ENCODE peak calls at places on chromosomes 13 and 19, in four cellular contexts. One of them, this sample, is unnamed.

GRCh38 chr19:12782424-12783225 is 7.3 kb upstream of the HOOK2 start:
- DNase-seq in body of pancreas: peak; percentile 76
- DNase-seq in prostate gland: peak; percentile 67
- DNase-seq in right lobe of liver: peak; percentile 93
- DNase-seq in this sample: peak; percentile 91

GRCh38 chr13:32262165-32262564 is 53.0 kb downstream of the ZAR1L start:
- DNase-seq in right lobe of liver: no peak
- DNase-seq in prostate gland: no peak
- DNase-seq in body of pancreas: no peak
- DNase-seq in this sample: no peak

GRCh38 chr13:97256343-97256783 is 34.2 kb downstream of the MBNL2 start:
- DNase-seq in prostate gland: no peak
- DNase-seq in body of pancreas: no peak
- DNase-seq in right lobe of liver: no peak
- DNase-seq in this sample: no peak

GRCh38 chr19:53864308-53864836 is 3.3 kb upstream of the MYADM start:
- DNase-seq in body of pancreas: peak; percentile 32
- DNase-seq in right lobe of liver: no peak
- DNase-seq in prostate gland: no peak
- DNase-seq in this sample: no peak

GRCh38 chr13:95352486-95352885 is 51.2 kb upstream of the ABCC4 start:
- DNase-seq in right lobe of liver: no peak
- DNase-seq in prostate gland: no peak
- DNase-seq in body of pancreas: no peak
- DNase-seq in this sample: no peak

GRCh38 chr13:70668293-70668692 is 560.0 kb upstream of the KLHL1 start:
- DNase-seq in body of pancreas: no peak
- DNase-seq in right lobe of liver: no peak
- DNase-seq in prostate gland: no peak
- DNase-seq in this sample: no peak

GRCh38 chr13:95355491-95355890 is 54.2 kb upstream of the ABCC4 start:
- DNase-seq in right lobe of liver: no peak
- DNase-seq in body of pancreas: no peak
- DNase-seq in prostate gland: no peak
- DNase-seq in this sample: no peak

GRCh38 chr13:74246398-74246975 is 112.3 kb upstream of the KLF12 start:
- DNase-seq in right lobe of liver: no peak
- DNase-seq in body of pancreas: no peak
- DNase-seq in prostate gland: no peak
- DNase-seq in this sample: no peak

GRCh38 chr13:60604058-60604457 is 207.0 kb downstream of the TDRD3 start:
- DNase-seq in body of pancreas: no peak
- DNase-seq in right lobe of liver: no peak
- DNase-seq in prostate gland: no peak
- DNase-seq in this sample: no peak

GRCh38 chr19:54248016-54248601 is 5.5 kb upstream of the LILRA6 start:
- DNase-seq in prostate gland: no peak
- DNase-seq in right lobe of liver: no peak
- DNase-seq in body of pancreas: no peak
- DNase-seq in this sample: no peak

GRCh38 chr19:45051929-45052579 is 13.2 kb downstream of the CLASRP start:
- DNase-seq in prostate gland: no peak
- DNase-seq in right lobe of liver: no peak
- DNase-seq in body of pancreas: no peak
- DNase-seq in this sample: peak; percentile 66

GRCh38 chr19:42423462-42424344 is 3.5 kb downstream of the LIPE start:
- DNase-seq in body of pancreas: peak; percentile 80
- DNase-seq in prostate gland: peak; percentile 86
- DNase-seq in right lobe of liver: peak; percentile 84
- DNase-seq in this sample: peak; percentile 76

GRCh38 chr19:51150627-51151026 is 8.5 kb downstream of the SIGLEC7 start:
- DNase-seq in body of pancreas: no peak
- DNase-seq in right lobe of liver: no peak
- DNase-seq in prostate gland: no peak
- DNase-seq in this sample: no peak

GRCh38 chr13:106471957-106472543 is 63.4 kb downstream of the EFNB2 start:
- DNase-seq in right lobe of liver: no peak
- DNase-seq in prostate gland: no peak
- DNase-seq in body of pancreas: no peak
- DNase-seq in this sample: peak; percentile 83

GRCh38 chr19:40771101-40771539 is 4.2 kb upstream of the MIA start:
- DNase-seq in body of pancreas: no peak
- DNase-seq in prostate gland: no peak
- DNase-seq in right lobe of liver: no peak
- DNase-seq in this sample: no peak

GRCh38 chr13:79379274-79379673 is 26.8 kb downstream of the RBM26 start:
- DNase-seq in body of pancreas: no peak
- DNase-seq in right lobe of liver: no peak
- DNase-seq in prostate gland: no peak
- DNase-seq in this sample: no peak

GRCh38 chr19:9996541-9996940 is 13.8 kb downstream of the COL5A3 start:
- DNase-seq in body of pancreas: no peak
- DNase-seq in prostate gland: no peak
- DNase-seq in right lobe of liver: no peak
- DNase-seq in this sample: no peak

GRCh38 chr19:30437869-30438268 is 65.7 kb downstream of the ZNF536 start:
- DNase-seq in body of pancreas: no peak
- DNase-seq in prostate gland: no peak
- DNase-seq in right lobe of liver: no peak
- DNase-seq in this sample: peak; percentile 1

GRCh38 chr19:54518844-54519243 is 16.2 kb downstream of the LAIR2 start:
- DNase-seq in body of pancreas: no peak
- DNase-seq in right lobe of liver: no peak
- DNase-seq in prostate gland: no peak
- DNase-seq in this sample: no peak

GRCh38 chr19:2244486-2244885 is 4.6 kb upstream of the AMH start:
- DNase-seq in body of pancreas: no peak
- DNase-seq in prostate gland: no peak
- DNase-seq in right lobe of liver: no peak
- DNase-seq in this sample: no peak

GRCh38 chr19:1119475-1120217 is 15.9 kb downstream of the GPX4 start:
- DNase-seq in prostate gland: no peak
- DNase-seq in body of pancreas: no peak
- DNase-seq in right lobe of liver: peak; percentile 29
- DNase-seq in this sample: no peak

GRCh38 chr19:49554701-49555181 is 25.6 kb downstream of the NOSIP start:
- DNase-seq in right lobe of liver: peak; percentile 57
- DNase-seq in prostate gland: no peak
- DNase-seq in body of pancreas: peak; percentile 36
- DNase-seq in this sample: peak; percentile 39

GRCh38 chr13:83839158-83839557 is 43.1 kb downstream of the SLITRK1 start:
- DNase-seq in right lobe of liver: no peak
- DNase-seq in prostate gland: no peak
- DNase-seq in body of pancreas: no peak
- DNase-seq in this sample: no peak

GRCh38 chr19:45882652-45883585 is 3.0 kb downstream of the IRF2BP1 start:
- DNase-seq in right lobe of liver: peak; percentile 93
- DNase-seq in body of pancreas: peak; percentile 97
- DNase-seq in prostate gland: peak; percentile 80
- DNase-seq in this sample: peak; percentile 79

GRCh38 chr19:3554254-3555083 is 2.9 kb downstream of the MFSD12 start:
- DNase-seq in right lobe of liver: no peak
- DNase-seq in body of pancreas: no peak
- DNase-seq in prostate gland: no peak
- DNase-seq in this sample: peak; percentile 66

GRCh38 chr19:33767898-33768413 is 28.7 kb upstream of the KCTD15 start:
- DNase-seq in right lobe of liver: no peak
- DNase-seq in prostate gland: no peak
- DNase-seq in body of pancreas: peak; percentile 19
- DNase-seq in this sample: no peak

GRCh38 chr19:42199440-42200115 is 17.9 kb downstream of the DEDD2 start:
- DNase-seq in body of pancreas: no peak
- DNase-seq in right lobe of liver: peak; percentile 56
- DNase-seq in prostate gland: peak; percentile 43
- DNase-seq in this sample: peak; percentile 74

GRCh38 chr13:43129021-43129420 is 105.6 kb downstream of the DNAJC15 start:
- DNase-seq in right lobe of liver: no peak
- DNase-seq in body of pancreas: no peak
- DNase-seq in prostate gland: no peak
- DNase-seq in this sample: no peak

GRCh38 chr13:41905600-41906254 is 55.2 kb downstream of the VWA8 start:
- DNase-seq in body of pancreas: no peak
- DNase-seq in prostate gland: no peak
- DNase-seq in right lobe of liver: no peak
- DNase-seq in this sample: no peak

GRCh38 chr13:21675095-21676007 is 4.5 kb downstream of the FGF9 start:
- DNase-seq in body of pancreas: peak; percentile 56
- DNase-seq in right lobe of liver: no peak
- DNase-seq in prostate gland: no peak
- DNase-seq in this sample: peak; percentile 73

DNA sequence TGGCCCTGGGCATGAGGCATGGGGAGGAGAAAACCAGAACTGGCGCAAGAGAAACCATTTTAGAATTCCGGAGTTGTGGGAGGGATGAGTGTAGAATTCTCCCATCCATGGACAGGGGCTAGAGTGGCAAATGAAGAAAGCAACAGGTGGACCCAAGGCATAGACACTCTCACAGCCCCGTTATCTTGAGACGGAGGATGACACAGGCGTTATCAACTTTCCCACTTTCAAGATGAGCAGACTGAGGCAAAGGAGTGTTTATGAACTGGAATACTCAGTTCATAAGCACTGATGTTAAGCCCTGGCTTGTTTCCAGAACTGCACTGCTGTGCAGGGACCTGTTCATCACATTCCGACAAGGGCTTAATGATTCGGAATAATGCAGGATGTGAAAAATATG is 1.1 kb upstream of the GTF3A start:
- DNase-seq in prostate gland: no peak
- DNase-seq in body of pancreas: no peak
- DNase-seq in right lobe of liver: no peak
- DNase-seq in this sample: no peak
- H3K4me1 ChIP-seq in prostate gland: peaks cover 6% of the 10 kb centered on the region
- H3K4me1 ChIP-seq in body of pancreas: peaks cover 38% of the 10 kb centered on the region
- H3K4me1 ChIP-seq in right lobe of liver: peaks cover 17% of the 10 kb centered on the region
- H3K4me1 ChIP-seq in this sample: peaks cover 7% of the 10 kb centered on the region

GRCh38 chr13:33349996-33350826 is 64.7 kb upstream of the STARD13 start:
- DNase-seq in body of pancreas: peak; percentile 61
- DNase-seq in prostate gland: peak; percentile 7
- DNase-seq in right lobe of liver: peak; percentile 40
- DNase-seq in this sample: peak; percentile 54
- TF ChIP-seq POLR2A in body of pancreas: peak; percentile 55
- TF ChIP-seq POLR2A in prostate gland: peak; percentile 13
- TF ChIP-seq POLR2A in right lobe of liver: no peak
- TF ChIP-seq POLR2A in this sample: no peak

DNA sequence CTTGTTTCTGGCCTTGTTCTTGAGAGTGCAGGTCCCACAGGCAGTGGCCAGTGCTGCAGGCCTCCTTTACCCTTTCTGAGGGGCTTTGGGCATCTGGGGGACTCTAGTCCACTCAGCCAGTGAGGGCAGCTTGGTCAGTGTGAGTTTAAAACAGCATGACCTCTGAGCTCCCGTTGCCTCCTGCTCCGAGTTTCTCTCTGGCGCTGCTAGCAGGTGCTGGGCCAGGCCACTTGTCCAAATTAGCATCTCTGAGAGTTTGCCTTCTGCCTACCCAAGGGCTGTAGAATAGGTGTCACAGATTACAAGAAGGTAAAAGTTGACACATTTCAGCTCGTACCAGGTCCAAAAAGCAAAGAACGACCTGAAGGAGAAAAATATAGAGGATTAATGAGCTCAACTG is 105.9 kb downstream of the SIPA1L3 start:
- DNase-seq in prostate gland: no peak
- DNase-seq in right lobe of liver: no peak
- DNase-seq in body of pancreas: no peak
- DNase-seq in this sample: no peak
- H3K27ac ChIP-seq in prostate gland: no peak overlapping the region
- H3K27ac ChIP-seq in right lobe of liver: no peak overlapping the region
- H3K27ac ChIP-seq in body of pancreas: no peak overlapping the region
- H3K27ac ChIP-seq in this sample: no peak overlapping the region

GRCh38 chr13:99058527-99059495 is 80.9 kb upstream of the DOCK9 start:
- DNase-seq in right lobe of liver: no peak
- DNase-seq in body of pancreas: no peak
- DNase-seq in prostate gland: no peak
- DNase-seq in this sample: no peak
- H3K4me1 ChIP-seq in right lobe of liver: peaks cover 19% of the 10 kb centered on the region
- H3K4me1 ChIP-seq in body of pancreas: peaks cover 12% of the 10 kb centered on the region
- H3K4me1 ChIP-seq in prostate gland: peaks cover 4% of the 10 kb centered on the region
- H3K4me1 ChIP-seq in this sample: no peaks in the 10 kb centered on the region

DNA sequence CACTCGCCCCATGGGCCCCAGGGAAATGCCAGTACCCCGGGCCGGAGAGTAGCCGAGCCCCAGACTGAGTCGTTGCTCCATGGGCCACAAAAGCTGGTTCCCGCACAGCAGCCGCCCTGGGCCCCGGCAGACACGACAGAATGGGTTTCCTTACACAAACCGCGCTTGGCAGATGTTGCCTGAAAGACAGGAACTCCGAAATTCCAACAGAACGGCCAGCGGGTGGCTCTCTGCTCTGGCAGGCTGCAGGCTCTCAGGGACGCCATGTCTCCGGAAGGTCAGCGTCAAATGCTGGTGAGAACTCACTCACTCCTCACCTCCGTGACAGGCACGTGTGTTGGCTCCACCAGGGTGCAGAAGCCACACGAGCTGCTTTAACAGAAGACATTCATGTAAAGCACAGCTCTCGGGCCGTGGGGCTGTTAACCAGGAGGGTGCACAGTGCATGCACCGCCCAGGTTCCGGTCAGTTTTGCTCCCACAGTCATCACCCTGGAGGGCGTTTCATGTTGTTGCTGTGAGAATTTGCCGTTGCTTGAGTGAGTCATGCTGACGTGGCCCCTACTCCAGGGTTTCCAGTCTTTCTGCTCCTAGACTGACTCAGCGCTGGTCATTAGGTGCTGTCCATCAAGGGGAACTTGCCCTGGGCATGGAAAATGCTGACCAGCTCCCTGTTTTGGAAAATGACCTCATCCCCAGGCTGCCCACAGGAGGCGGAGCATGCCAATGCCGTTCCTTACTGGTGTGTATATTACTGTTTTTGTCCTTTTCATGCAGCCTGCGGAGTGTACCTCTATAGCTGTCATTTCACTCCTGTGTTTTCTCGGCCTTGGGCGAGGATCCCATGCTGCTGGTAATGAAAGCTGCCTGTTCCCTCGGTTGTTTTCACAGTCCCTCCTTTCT is 44.8 kb downstream of the ANKRD10 start:
- DNase-seq in prostate gland: peak; percentile 57
- DNase-seq in body of pancreas: peak; percentile 90
- DNase-seq in right lobe of liver: peak; percentile 77
- DNase-seq in this sample: peak; percentile 62
- TF ChIP-seq POLR2A in prostate gland: peak; percentile 19
- TF ChIP-seq POLR2A in body of pancreas: peak; percentile 78
- TF ChIP-seq POLR2A in right lobe of liver: no peak
- TF ChIP-seq POLR2A in this sample: no peak

DNA sequence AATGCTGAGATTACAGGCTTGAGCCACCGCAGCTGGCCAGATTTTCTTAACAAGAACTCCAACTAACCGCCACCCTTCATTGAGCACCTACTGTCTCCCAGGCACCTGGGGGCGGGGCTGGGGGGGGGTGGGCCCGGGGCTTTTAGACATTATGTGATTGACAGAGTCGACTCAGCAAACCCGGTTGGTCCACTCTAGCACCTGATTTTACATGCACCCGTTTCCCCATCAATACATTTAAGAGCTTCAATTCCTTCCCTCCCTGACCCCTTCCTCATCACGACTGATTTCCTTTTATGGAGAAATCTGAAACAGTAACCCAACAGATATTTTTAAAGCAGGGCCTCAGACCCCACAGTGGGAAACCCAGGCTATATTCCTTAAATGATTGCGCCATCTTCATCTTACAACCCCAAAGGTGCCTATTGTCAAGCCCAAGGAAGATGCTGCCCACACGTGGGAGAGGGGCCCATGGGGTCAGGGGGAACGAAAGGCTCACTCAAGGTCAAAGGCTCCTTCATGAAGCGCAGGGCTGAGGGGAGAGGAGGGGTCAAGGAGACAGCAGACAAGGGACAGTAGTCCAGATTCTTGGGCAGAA is 1.8 kb downstream of the INSR start:
- DNase-seq in prostate gland: no peak
- DNase-seq in right lobe of liver: no peak
- DNase-seq in body of pancreas: no peak
- DNase-seq in this sample: no peak
- H3K27ac ChIP-seq in prostate gland: peak overlapping the region; percentile 90
- H3K27ac ChIP-seq in right lobe of liver: peak overlapping the region; percentile 99
- H3K27ac ChIP-seq in body of pancreas: peak overlapping the region; percentile 95
- H3K27ac ChIP-seq in this sample: peak overlapping the region; percentile 88